ENCODE peak calls at places on chromosomes 3 and 15, in four cellular contexts. F is GM23338, P is HCT116, G is A549. U is an unnamed sample.

GRCh38 chr3:60081381-60082095 is 1031.7 kb upstream of the CFAP20DC start:
- DNase-seq in F (no peak), P (no peak), G (no peak), U (no peak)

GRCh38 chr3:40299721-40300335 is 9.7 kb upstream of the EIF1B start:
- DNase-seq in F (no peak), P (no peak), G (peak; percentile 41), U (peak; percentile 50)

GRCh38 chr3:9732753-9733115 is 1.2 kb downstream of the BRPF1 start:
- DNase-seq in F (peak; percentile 35), P (no peak), G (no peak), U (no peak)

GRCh38 chr3:47455806-47456452 is 19.8 kb downstream of the SCAP start:
- DNase-seq in F (no peak), P (no peak), G (no peak), U (no peak)

GRCh38 chr3:174186339-174186984 is 672.7 kb upstream of the NAALADL2 start:
- DNase-seq in F (no peak), P (no peak), G (no peak), U (no peak)

GRCh38 chr3:143119974-143120715 is 574 bp downstream of the CHST2 start:
- DNase-seq in F (peak; percentile 70), P (no peak), G (peak; percentile 15), U (no peak)

GRCh38 chr3:125357032-125357658 is 18.0 kb downstream of the ZNF148 start:
- DNase-seq in F (peak; percentile 78), P (no peak), G (peak; percentile 40), U (no peak)

GRCh38 chr3:58392191-58392590 is 41.4 kb downstream of the PDHB start:
- DNase-seq in F (no peak), P (no peak), G (no peak), U (no peak)

GRCh38 chr15:61680260-61681037 is 379.8 kb downstream of the VPS13C start:
- DNase-seq in F (peak; percentile 13), P (no peak), G (no peak), U (no peak)

GRCh38 chr3:80785875-80786274 is 975.6 kb downstream of the GBE1 start:
- DNase-seq in F (no peak), P (no peak), G (no peak), U (no peak)

GRCh38 chr3:80788914-80789313 is 972.5 kb downstream of the GBE1 start:
- DNase-seq in F (no peak), P (no peak), G (no peak), U (no peak)

GRCh38 chr3:80785475-80785874 is 976.0 kb downstream of the GBE1 start:
- DNase-seq in F (peak; percentile 32), P (no peak), G (no peak), U (no peak)
- TF ChIP-seq CTCF in F (peak; percentile 71), P (no peak), G (no peak), U (no peak)

GRCh38 chr15:65385868-65386253 is 8.1 kb upstream of the IGDCC3 start:
- DNase-seq in F (no peak), P (no peak), G (no peak), U (no peak)

GRCh38 chr15:65386376-65386775 is 8.6 kb upstream of the IGDCC3 start:
- DNase-seq in F (no peak), P (no peak), G (no peak), U (no peak)

GRCh38 chr15:65384505-65384894 is 6.7 kb upstream of the IGDCC3 start:
- DNase-seq in F (no peak), P (no peak), G (no peak), U (no peak)

GRCh38 chr15:65383991-65384390 is 6.2 kb upstream of the IGDCC3 start:
- DNase-seq in F (no peak), P (no peak), G (no peak), U (no peak)

DNA sequence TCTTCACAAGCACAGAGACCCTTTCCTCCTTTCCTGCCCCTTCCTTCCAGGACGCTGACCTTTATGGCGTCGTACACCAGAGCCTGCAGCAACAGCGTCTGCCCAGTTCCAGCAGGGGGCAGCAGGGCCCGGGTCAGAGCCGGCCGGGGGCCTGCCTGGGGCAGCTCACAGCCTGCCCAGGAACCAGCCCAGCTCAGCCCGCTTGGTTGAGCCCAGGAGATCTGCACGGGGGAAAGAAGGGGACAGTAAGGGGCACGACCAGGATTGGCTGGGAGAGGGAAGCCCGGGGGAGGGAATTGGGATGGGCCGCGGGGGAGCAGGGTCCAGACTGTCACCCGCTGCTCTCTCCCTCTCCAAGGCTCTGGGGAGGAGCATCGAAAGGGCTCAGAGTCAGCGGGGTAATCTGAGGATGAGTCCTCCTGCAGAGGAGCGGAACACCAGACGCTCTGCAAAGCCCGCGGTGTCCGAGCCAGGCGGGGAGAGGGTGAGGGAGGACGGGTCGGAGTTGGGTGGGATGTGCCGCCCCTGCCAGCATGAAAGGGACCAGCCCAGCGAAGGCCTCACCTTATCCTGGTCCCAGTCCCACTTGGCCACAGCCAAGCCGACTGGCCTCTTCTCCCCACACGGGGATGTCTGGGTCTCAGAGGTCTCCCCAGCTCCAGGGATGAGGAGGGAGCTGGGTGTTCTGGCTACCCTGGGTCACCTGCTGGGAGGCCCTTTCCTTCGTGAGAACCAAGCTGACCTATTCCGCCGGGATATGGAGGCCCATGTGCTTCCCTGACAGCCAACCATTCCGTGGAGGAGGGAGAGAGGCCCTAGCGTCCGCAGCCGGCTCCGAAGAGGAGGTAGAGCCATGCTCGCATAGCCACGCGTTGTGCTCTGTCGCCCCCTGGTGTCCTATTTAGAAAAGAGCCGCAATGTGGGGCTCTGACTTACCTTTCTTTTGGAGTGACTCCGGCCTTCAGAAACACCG is 7.4 kb upstream of the IGDCC3 start:
- DNase-seq in F (peak; percentile 97), P (peak; percentile 74), G (peak; percentile 89), U (peak; percentile 65)
- H3K4me3 ChIP-seq in F (peak overlapping the region; percentile 59), P (peak overlapping the region; percentile 59), G (peak overlapping the region; percentile 31), U (no peak overlapping the region)

DNA sequence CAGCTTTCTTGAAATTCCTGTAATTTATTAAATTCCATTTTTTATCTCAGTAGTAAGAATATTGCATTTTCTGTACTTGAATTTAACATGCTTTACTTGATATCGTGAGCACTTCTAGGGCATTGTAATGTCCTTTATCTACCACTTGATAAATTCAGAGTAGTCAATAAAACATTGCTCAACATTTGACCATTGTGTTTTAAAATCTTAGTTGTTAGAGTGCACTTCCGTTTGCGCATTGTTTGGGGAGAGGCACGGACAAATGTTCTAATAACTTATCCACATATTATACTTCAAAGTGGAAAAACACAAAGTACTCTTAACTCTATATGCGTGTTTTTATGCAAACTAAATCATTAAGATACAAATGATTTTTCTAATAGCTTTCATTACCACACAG is 444 bp downstream of the FAM227B start:
- DNase-seq in F (peak; percentile 5), P (no peak), G (peak; percentile 7), U (no peak)
- TF ChIP-seq CTCF in F (no peak), P (no peak), G (no peak), U (no peak)

DNA sequence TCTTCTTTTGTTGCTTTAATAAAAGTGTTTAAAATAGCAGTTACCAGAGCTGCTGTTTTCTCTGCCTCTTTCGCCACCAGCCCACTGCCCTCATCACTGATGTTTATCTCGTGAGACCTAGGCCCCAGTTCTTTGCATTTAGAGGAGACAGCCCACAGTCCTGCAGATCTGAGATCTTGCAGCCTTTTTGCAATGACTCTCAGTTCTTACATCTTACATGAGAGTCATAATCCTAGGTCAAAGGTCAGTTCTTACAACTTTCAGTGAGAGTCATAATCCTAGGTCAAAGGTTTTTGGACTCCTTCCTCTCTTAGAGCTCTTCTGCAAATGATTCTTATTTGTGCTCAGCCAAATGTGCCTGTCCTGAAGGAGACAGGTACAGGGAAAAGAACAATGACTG is 66.9 kb downstream of the ABHD5 start:
- DNase-seq in F (no peak), P (no peak), G (no peak), U (no peak)
- H3K4me3 ChIP-seq in F (no peak overlapping the region), P (no peak overlapping the region), G (no peak overlapping the region), U (no peak overlapping the region)

GRCh38 chr3:12892840-12893189 is 51.5 kb upstream of the RPL32 start:
- DNase-seq in F (no peak), P (no peak), G (no peak), U (no peak)

GRCh38 chr3:12891391-12891984 is 50.1 kb upstream of the RPL32 start:
- DNase-seq in F (no peak), P (no peak), G (no peak), U (no peak)

GRCh38 chr3:12893247-12893646 is 51.9 kb upstream of the RPL32 start:
- DNase-seq in F (no peak), P (no peak), G (no peak), U (no peak)

GRCh38 chr3:12891985-12892839 is 50.8 kb upstream of the RPL32 start:
- DNase-seq in F (peak; percentile 83), P (peak; percentile 39), G (peak; percentile 55), U (peak; percentile 39)

DNA sequence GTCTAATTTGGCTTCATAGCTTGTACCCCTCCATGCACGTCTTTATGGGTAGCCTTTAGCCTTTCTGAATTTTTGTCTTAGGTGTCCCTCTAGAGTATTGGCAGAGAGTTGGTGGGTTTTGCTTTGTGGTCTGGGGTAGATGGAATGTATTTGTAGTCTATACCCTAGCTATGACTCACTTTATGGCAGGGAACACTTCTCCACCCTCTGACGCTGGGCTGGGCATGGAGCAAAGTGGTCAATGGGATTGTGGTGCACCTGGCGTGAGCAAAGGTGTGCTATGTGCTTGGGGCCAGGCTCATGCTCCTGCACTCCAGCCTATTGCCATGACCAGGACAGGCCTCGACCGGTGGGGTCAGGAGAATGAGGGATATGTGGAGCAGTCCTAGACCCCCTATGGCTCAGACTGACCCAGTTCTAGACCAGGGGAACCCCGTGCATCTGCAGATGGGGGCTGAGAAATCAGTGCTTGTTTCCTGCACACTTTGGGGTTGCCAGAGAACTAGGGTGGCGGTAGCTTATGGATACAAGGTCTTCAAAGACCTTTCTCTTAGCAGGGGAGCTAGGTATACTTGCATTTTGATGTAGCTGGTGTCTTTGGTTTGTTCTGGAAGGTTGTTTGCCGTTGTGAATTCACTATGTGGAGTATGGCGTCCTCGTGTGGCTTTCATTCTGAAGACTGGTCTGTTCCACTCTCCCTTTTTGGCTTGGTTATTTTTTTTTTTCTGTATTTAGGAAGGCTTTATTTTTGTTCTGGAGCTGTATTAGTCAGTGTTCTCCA is 49.4 kb upstream of the RPL32 start:
- DNase-seq in F (no peak), P (no peak), G (no peak), U (no peak)
- TF ChIP-seq CTCF in F (peak; percentile 72), P (no peak), G (no peak), U (no peak)